ENCODE peak calls at places on chromosomes 6 and 20, in seven cellular contexts. U is cardiac muscle cell, G is heart right ventricle, H is SK-N-SH, N is HL-60, D is HepG2, J is GM23248. C is an unnamed sample.

GRCh38 chr6:157460182-157460999 is 79.4 kb downstream of the ZDHHC14 start:
- DNase-seq in U (no peak), G (no peak), H (no peak), N (no peak), D (no peak), J (peak), C (no peak)

GRCh38 chr20:7790189-7790588 is 150.1 kb downstream of the HAO1 start:
- DNase-seq in U (no peak), G (no peak), H (no peak), N (no peak), D (no peak), J (peak), C (no peak)

GRCh38 chr6:113997106-113997505 is 26.2 kb upstream of the HDAC2 start:
- DNase-seq in U (no peak), G (no peak), H (no peak), N (no peak), D (no peak), J (peak), C (no peak)

GRCh38 chr20:50110141-50111047 is 2.6 kb downstream of the UBE2V1 start:
- DNase-seq in U (no peak), G (no peak), H (no peak), N (no peak), D (peak), J (peak), C (no peak)

GRCh38 chr6:121403981-121404380 is 31.5 kb upstream of the GJA1 start:
- DNase-seq in U (no peak), G (no peak), H (no peak), N (no peak), D (no peak), J (no peak), C (no peak)

GRCh38 chr6:45640081-45640491 is 262.4 kb upstream of the SUPT3H start:
- DNase-seq in U (no peak), G (no peak), H (no peak), N (no peak), D (no peak), J (peak), C (no peak)

GRCh38 chr20:20022498-20022897 is 5.3 kb downstream of the NAA20 start:
- DNase-seq in U (no peak), G (no peak), H (no peak), N (no peak), D (no peak), J (no peak), C (no peak)

GRCh38 chr6:168342626-168343025 is 23.0 kb upstream of the DACT2 start:
- DNase-seq in U (no peak), G (no peak), H (no peak), N (no peak), D (no peak), J (no peak), C (no peak)

GRCh38 chr20:19813839-19814238 is 55.8 kb downstream of the RIN2 start:
- DNase-seq in U (no peak), G (no peak), H (no peak), N (no peak), D (no peak), J (peak), C (no peak)

GRCh38 chr6:20670750-20671149 is 136.5 kb downstream of the CDKAL1 start:
- DNase-seq in U (no peak), G (no peak), H (no peak), N (no peak), D (no peak), J (no peak), C (no peak)

GRCh38 chr6:73047801-73048200 is 177.5 kb downstream of the KHDC1L start:
- DNase-seq in U (no peak), G (no peak), H (no peak), N (no peak), D (no peak), J (no peak), C (no peak)
- H3K27ac ChIP-seq in U (no peak), G (no peak), H (no peak), N (no peak), D (no peak), J (no peak), C (no peak)

GRCh38 chr20:56595746-56596478 is 33.2 kb upstream of the TFAP2C start:
- DNase-seq in U (no peak), G (no peak), H (no peak), N (no peak), D (no peak), J (no peak), C (no peak)
- H3K27ac ChIP-seq in U (no peak), G (no peak), H (no peak), N (no peak), D (no peak), J (no peak), C (no peak)

DNA sequence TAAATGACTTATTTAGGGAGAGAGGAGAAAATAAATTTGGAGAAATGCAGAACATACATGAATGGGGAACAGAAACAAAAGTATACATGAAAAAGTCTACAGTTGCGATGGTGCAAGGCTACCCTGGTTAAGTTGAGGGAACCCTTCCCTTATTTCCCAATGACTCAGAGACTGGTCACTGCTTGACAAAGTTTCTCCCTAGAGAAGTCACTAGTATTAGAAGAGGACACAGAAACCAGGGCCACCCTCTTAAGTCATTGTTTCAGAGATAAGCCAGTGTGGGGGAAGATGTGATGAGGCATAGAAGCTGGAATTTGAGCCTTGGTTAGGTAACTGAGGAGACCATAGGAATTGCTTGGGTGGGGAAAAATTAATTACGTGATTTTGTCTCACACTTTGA is 24.4 kb upstream of the EDN1 start:
- DNase-seq in U (no peak), G (no peak), H (no peak), N (peak), D (no peak), J (peak), C (no peak)
- H3K27ac ChIP-seq in U (no peak), G (no peak), H (no peak), N (peak), D (no peak), J (peak), C (no peak)

DNA sequence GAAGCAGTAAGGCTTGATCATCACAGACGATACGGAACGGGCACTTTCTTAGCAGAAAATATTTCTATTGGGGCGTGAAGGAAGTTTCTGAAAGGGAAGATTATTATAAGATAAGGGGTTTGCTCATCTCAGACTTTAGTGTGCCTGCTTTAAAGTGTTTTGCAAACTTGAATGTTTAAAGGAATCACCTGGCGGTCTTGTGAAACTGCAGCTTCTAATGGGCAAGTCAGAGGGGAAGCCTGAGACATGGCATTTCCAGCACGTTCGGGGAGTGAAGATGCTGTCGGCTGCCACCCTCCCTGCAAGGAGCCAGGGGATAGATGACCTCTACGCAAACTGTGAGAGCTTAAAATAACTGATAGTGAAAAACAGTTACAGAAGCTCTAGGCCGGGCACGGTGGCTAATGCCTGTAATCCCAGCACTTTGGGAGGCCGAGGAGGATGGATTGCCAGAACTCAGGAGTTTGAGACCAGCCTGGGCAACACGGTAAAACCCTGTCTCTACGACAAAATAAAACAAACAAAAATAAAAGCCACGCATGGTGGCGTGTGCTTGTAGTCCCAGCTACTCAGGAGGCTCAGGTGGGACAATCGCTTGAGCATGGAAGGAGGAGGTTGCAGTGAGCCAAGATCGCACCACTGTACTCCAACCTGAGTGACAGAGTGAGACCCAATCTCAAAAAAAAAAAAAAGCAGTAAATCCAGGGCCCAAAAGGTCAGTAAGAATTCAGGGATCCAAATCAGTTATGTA is 2.3 kb upstream of the KIF16B start:
- DNase-seq in U (peak), G (no peak), H (no peak), N (no peak), D (no peak), J (no peak), C (peak)
- H3K27ac ChIP-seq in U (peak), G (peak), H (peak), N (no peak), D (peak), J (peak), C (peak)

DNA sequence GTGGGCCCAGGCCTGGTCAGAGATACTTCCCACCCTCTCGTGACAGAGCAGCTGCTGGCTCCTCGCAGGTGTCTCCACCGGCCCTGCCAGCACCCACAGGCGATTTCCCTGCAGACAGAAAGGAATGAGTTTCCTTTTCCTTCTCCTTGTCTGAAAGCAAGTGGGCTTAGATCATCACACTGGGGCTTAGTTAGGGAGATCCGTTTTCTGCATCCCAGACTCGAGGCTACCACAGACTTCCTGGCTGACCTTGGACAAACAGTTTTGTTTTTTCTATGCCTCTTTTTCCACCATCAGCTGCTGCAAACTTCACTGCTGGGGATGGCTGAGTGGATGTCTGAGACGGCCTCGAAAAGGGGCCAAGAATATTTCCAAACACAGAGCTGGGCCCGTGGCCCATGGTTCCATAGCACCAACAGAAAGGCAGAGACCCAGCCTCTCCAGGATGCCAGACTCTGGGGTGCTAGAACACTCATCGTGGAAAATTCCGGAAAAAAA is 86.5 kb downstream of the BANF2 start:
- DNase-seq in U (no peak), G (no peak), H (no peak), N (no peak), D (no peak), J (peak), C (no peak)
- H3K27ac ChIP-seq in U (no peak), G (peak), H (no peak), N (no peak), D (no peak), J (no peak), C (no peak)

DNA sequence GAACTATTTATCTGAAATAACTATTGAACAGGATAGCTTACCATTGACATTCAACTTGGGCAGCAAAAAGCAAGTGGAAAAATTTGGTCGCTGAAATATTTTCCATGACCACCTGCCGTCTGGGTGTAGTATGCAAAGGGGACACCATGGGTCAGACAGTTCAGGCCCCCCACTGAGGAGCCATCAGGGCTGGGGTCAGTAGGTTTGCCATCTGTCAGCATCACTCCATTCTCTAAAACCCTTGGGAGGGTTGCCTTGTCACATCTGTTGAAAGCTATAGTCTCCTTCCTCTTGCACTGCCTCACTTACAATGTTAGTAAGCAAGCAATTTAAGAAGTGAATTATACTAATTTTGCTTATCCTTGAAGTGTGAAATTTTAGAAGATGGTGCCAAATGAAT is 44.9 kb downstream of the NRN1 start:
- DNase-seq in U (no peak), G (no peak), H (no peak), N (no peak), D (no peak), J (no peak), C (no peak)
- H3K27ac ChIP-seq in U (no peak), G (no peak), H (no peak), N (no peak), D (no peak), J (no peak), C (no peak)

GRCh38 chr20:47578543-47578942 is 76.9 kb downstream of the NCOA3 start:
- DNase-seq in U (no peak), G (no peak), H (no peak), N (no peak), D (no peak), J (no peak), C (no peak)
- H3K27ac ChIP-seq in U (no peak), G (no peak), H (no peak), N (no peak), D (no peak), J (no peak), C (no peak)

GRCh38 chr6:4403828-4404227 is 268.5 kb upstream of the ECI2 start:
- DNase-seq in U (no peak), G (no peak), H (no peak), N (no peak), D (no peak), J (peak), C (no peak)

GRCh38 chr6:4404410-4404809 is 269.0 kb upstream of the ECI2 start:
- DNase-seq in U (no peak), G (no peak), H (no peak), N (no peak), D (no peak), J (no peak), C (no peak)

GRCh38 chr6:4401408-4402367 is 266.3 kb upstream of the ECI2 start:
- DNase-seq in U (no peak), G (peak), H (no peak), N (no peak), D (no peak), J (peak), C (no peak)

GRCh38 chr6:4402477-4402976 is 267.2 kb upstream of the ECI2 start:
- DNase-seq in U (peak), G (no peak), H (no peak), N (no peak), D (peak), J (peak), C (no peak)

DNA sequence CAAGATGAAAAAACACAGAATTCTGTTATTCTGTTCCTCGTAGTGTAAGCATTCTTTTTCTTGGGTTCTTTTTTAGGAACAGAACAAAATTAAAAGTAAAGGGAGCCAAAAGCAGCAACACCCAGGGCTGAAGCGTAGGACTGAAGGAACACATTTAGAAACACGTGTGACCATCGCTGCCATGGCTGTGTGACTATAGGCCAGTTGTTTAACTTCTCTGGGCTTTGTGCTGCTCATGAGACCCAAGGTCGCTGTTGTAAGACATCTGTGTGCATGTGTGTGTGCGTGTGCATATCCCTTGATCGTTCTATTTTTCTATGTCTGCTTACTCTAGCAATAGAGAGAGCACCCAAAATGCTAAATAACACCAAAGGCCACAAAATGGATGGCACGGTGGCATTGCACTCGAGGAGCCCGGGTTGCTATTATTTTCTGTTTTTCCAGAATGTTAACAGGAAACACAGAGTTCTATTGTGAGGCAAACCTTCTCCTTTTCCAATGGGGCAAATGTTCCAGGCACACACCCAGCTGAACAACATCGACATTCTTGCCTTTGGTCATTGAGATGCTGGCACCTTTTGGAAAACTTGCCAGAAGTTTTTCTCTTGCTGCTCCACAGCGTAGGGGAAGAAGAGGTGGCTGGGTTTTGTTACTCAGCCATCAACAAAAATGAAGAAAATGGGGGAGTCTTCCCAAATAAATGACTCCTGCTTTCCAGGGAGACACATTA is 267.8 kb upstream of the ECI2 start:
- DNase-seq in U (no peak), G (no peak), H (no peak), N (no peak), D (no peak), J (no peak), C (no peak)
- H3K27ac ChIP-seq in U (peak), G (peak), H (no peak), N (no peak), D (no peak), J (peak), C (peak)

GRCh38 chr6:2630891-2631458 is 119.7 kb downstream of the MYLK4 start:
- DNase-seq in U (no peak), G (no peak), H (no peak), N (no peak), D (no peak), J (peak), C (no peak)
- H3K27ac ChIP-seq in U (no peak), G (peak), H (no peak), N (no peak), D (no peak), J (peak), C (no peak)

C was measured in caudate nucleus.